ENCODE peak calls at places on chromosome 9, in eight cellular contexts. One of them, this sample, is unnamed.

GRCh38 chr9:133161542-133161950 is 2.2 kb downstream of the GBGT1 start:
- DNase-seq in fibroblast of lung: no peak
- DNase-seq in spleen: peak; percentile 51
- DNase-seq in left ventricle myocardium inferior: no peak
- DNase-seq in CD4-positive, CD25-positive, alpha-beta regulatory T cell: no peak
- DNase-seq in foreskin keratinocyte: no peak
- DNase-seq in heart right ventricle: peak; percentile 4
- DNase-seq in Peyer's patch: no peak
- DNase-seq in this sample: no peak

GRCh38 chr9:97572196-97572891 is 60.8 kb downstream of the TSTD2 start:
- DNase-seq in heart right ventricle: no peak
- DNase-seq in foreskin keratinocyte: no peak
- DNase-seq in fibroblast of lung: no peak
- DNase-seq in left ventricle myocardium inferior: no peak
- DNase-seq in spleen: no peak
- DNase-seq in Peyer's patch: no peak
- DNase-seq in CD4-positive, CD25-positive, alpha-beta regulatory T cell: no peak
- DNase-seq in this sample: no peak

GRCh38 chr9:128439273-128439672 is 16.5 kb upstream of the ODF2 start:
- DNase-seq in fibroblast of lung: no peak
- DNase-seq in heart right ventricle: no peak
- DNase-seq in left ventricle myocardium inferior: no peak
- DNase-seq in foreskin keratinocyte: no peak
- DNase-seq in CD4-positive, CD25-positive, alpha-beta regulatory T cell: no peak
- DNase-seq in spleen: no peak
- DNase-seq in Peyer's patch: no peak
- DNase-seq in this sample: no peak

GRCh38 chr9:81317223-81317622 is 372.1 kb downstream of the TLE1 start:
- DNase-seq in CD4-positive, CD25-positive, alpha-beta regulatory T cell: no peak
- DNase-seq in foreskin keratinocyte: no peak
- DNase-seq in spleen: no peak
- DNase-seq in left ventricle myocardium inferior: no peak
- DNase-seq in fibroblast of lung: no peak
- DNase-seq in Peyer's patch: no peak
- DNase-seq in heart right ventricle: no peak
- DNase-seq in this sample: no peak

GRCh38 chr9:112061152-112061740 is 113.9 kb downstream of the SUSD1 start:
- DNase-seq in Peyer's patch: peak; percentile 44
- DNase-seq in spleen: peak; percentile 81
- DNase-seq in left ventricle myocardium inferior: peak; percentile 44
- DNase-seq in foreskin keratinocyte: peak; percentile 95
- DNase-seq in CD4-positive, CD25-positive, alpha-beta regulatory T cell: no peak
- DNase-seq in heart right ventricle: peak; percentile 63
- DNase-seq in fibroblast of lung: peak; percentile 97
- DNase-seq in this sample: peak; percentile 39

GRCh38 chr9:125889122-125889523 is 141.9 kb downstream of the PBX3 start:
- DNase-seq in left ventricle myocardium inferior: peak; percentile 41
- DNase-seq in CD4-positive, CD25-positive, alpha-beta regulatory T cell: no peak
- DNase-seq in heart right ventricle: peak; percentile 22
- DNase-seq in fibroblast of lung: peak; percentile 46
- DNase-seq in foreskin keratinocyte: peak; percentile 1
- DNase-seq in spleen: peak; percentile 79
- DNase-seq in Peyer's patch: no peak
- DNase-seq in this sample: no peak

GRCh38 chr9:8552732-8553131 is 753.2 kb upstream of the DMAC1 start:
- DNase-seq in spleen: no peak
- DNase-seq in foreskin keratinocyte: no peak
- DNase-seq in fibroblast of lung: no peak
- DNase-seq in heart right ventricle: no peak
- DNase-seq in Peyer's patch: no peak
- DNase-seq in CD4-positive, CD25-positive, alpha-beta regulatory T cell: no peak
- DNase-seq in left ventricle myocardium inferior: no peak
- DNase-seq in this sample: no peak

GRCh38 chr9:88322906-88323566 is 65.2 kb upstream of the SPIN1 start:
- DNase-seq in spleen: no peak
- DNase-seq in CD4-positive, CD25-positive, alpha-beta regulatory T cell: peak; percentile 73
- DNase-seq in Peyer's patch: peak; percentile 34
- DNase-seq in heart right ventricle: peak; percentile 6
- DNase-seq in left ventricle myocardium inferior: no peak
- DNase-seq in foreskin keratinocyte: peak; percentile 17
- DNase-seq in fibroblast of lung: peak; percentile 5
- DNase-seq in this sample: no peak

GRCh38 chr9:97046228-97046627 is 7.3 kb upstream of the CTSV start:
- DNase-seq in fibroblast of lung: no peak
- DNase-seq in left ventricle myocardium inferior: no peak
- DNase-seq in Peyer's patch: no peak
- DNase-seq in heart right ventricle: no peak
- DNase-seq in foreskin keratinocyte: peak; percentile 98
- DNase-seq in spleen: no peak
- DNase-seq in CD4-positive, CD25-positive, alpha-beta regulatory T cell: no peak
- DNase-seq in this sample: peak; percentile 79

GRCh38 chr9:86944974-86945867 is 2.1 kb downstream of the GAS1 start:
- DNase-seq in Peyer's patch: no peak
- DNase-seq in spleen: peak; percentile 76
- DNase-seq in fibroblast of lung: peak; percentile 39
- DNase-seq in CD4-positive, CD25-positive, alpha-beta regulatory T cell: no peak
- DNase-seq in left ventricle myocardium inferior: no peak
- DNase-seq in foreskin keratinocyte: no peak
- DNase-seq in heart right ventricle: peak; percentile 17
- DNase-seq in this sample: no peak

GRCh38 chr9:128553695-128554094 is 1.3 kb downstream of the SPTAN1 start:
- DNase-seq in heart right ventricle: no peak
- DNase-seq in foreskin keratinocyte: no peak
- DNase-seq in fibroblast of lung: peak; percentile 90
- DNase-seq in CD4-positive, CD25-positive, alpha-beta regulatory T cell: peak; percentile 6
- DNase-seq in Peyer's patch: no peak
- DNase-seq in left ventricle myocardium inferior: no peak
- DNase-seq in spleen: no peak
- DNase-seq in this sample: no peak

GRCh38 chr9:1073497-1073896 is 23.3 kb downstream of the DMRT2 start:
- DNase-seq in Peyer's patch: no peak
- DNase-seq in foreskin keratinocyte: no peak
- DNase-seq in heart right ventricle: no peak
- DNase-seq in left ventricle myocardium inferior: no peak
- DNase-seq in CD4-positive, CD25-positive, alpha-beta regulatory T cell: no peak
- DNase-seq in spleen: no peak
- DNase-seq in fibroblast of lung: no peak
- DNase-seq in this sample: no peak

GRCh38 chr9:1083325-1083913 is 33.3 kb downstream of the DMRT2 start:
- DNase-seq in spleen: no peak
- DNase-seq in fibroblast of lung: no peak
- DNase-seq in heart right ventricle: peak; percentile 27
- DNase-seq in left ventricle myocardium inferior: peak; percentile 21
- DNase-seq in Peyer's patch: no peak
- DNase-seq in foreskin keratinocyte: no peak
- DNase-seq in CD4-positive, CD25-positive, alpha-beta regulatory T cell: no peak
- DNase-seq in this sample: no peak

GRCh38 chr9:1071730-1072129 is 21.6 kb downstream of the DMRT2 start:
- DNase-seq in left ventricle myocardium inferior: no peak
- DNase-seq in foreskin keratinocyte: no peak
- DNase-seq in heart right ventricle: no peak
- DNase-seq in CD4-positive, CD25-positive, alpha-beta regulatory T cell: no peak
- DNase-seq in Peyer's patch: no peak
- DNase-seq in fibroblast of lung: no peak
- DNase-seq in spleen: no peak
- DNase-seq in this sample: peak; percentile 29

DNA sequence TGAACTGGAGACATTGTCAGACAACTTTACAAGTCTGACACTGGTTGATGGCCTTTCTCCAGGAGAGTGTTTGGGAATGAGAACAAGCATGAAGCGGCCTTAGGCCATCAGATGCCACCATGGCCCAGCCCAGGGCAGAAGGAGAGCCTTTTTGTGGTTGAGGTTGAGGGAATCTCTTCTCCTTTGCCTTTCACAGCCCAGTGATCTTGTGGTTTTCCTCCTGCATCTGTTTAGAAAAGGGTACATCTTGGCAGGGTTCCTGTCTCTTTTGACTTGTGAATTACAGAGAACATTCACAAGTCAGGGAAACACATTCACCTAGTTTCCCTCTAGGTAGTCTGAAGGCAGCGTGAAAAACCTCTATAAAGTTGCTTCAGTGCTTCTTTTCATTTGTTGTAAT is 27.5 kb downstream of the DMRT2 start:
- DNase-seq in Peyer's patch: no peak
- DNase-seq in left ventricle myocardium inferior: no peak
- DNase-seq in spleen: no peak
- DNase-seq in CD4-positive, CD25-positive, alpha-beta regulatory T cell: no peak
- DNase-seq in foreskin keratinocyte: no peak
- DNase-seq in fibroblast of lung: no peak
- DNase-seq in heart right ventricle: no peak
- DNase-seq in this sample: no peak
- H3K4me1 ChIP-seq in Peyer's patch: no peaks in the 10 kb centered on the region
- H3K4me1 ChIP-seq in left ventricle myocardium inferior: no peaks in the 10 kb centered on the region
- H3K4me1 ChIP-seq in spleen: no peaks in the 10 kb centered on the region
- H3K4me1 ChIP-seq in CD4-positive, CD25-positive, alpha-beta regulatory T cell: no peaks in the 10 kb centered on the region
- H3K4me1 ChIP-seq in foreskin keratinocyte: no peaks in the 10 kb centered on the region
- H3K4me1 ChIP-seq in fibroblast of lung: no peaks in the 10 kb centered on the region
- H3K4me1 ChIP-seq in heart right ventricle: no peaks in the 10 kb centered on the region
- H3K4me1 ChIP-seq in this sample: no peaks in the 10 kb centered on the region

GRCh38 chr9:73200694-73201432 is 49.2 kb downstream of the ANXA1 start:
- DNase-seq in Peyer's patch: no peak
- DNase-seq in foreskin keratinocyte: no peak
- DNase-seq in spleen: no peak
- DNase-seq in heart right ventricle: no peak
- DNase-seq in CD4-positive, CD25-positive, alpha-beta regulatory T cell: no peak
- DNase-seq in fibroblast of lung: peak; percentile 51
- DNase-seq in left ventricle myocardium inferior: no peak
- DNase-seq in this sample: no peak
- H3K4me1 ChIP-seq in Peyer's patch: no peaks in the 10 kb centered on the region
- H3K4me1 ChIP-seq in foreskin keratinocyte: no peaks in the 10 kb centered on the region
- H3K4me1 ChIP-seq in spleen: no peaks in the 10 kb centered on the region
- H3K4me1 ChIP-seq in heart right ventricle: no peaks in the 10 kb centered on the region
- H3K4me1 ChIP-seq in CD4-positive, CD25-positive, alpha-beta regulatory T cell: no peaks in the 10 kb centered on the region
- H3K4me1 ChIP-seq in fibroblast of lung: no peaks in the 10 kb centered on the region
- H3K4me1 ChIP-seq in left ventricle myocardium inferior: no peaks in the 10 kb centered on the region
- H3K4me1 ChIP-seq in this sample: no peaks in the 10 kb centered on the region

GRCh38 chr9:4097991-4098390 is 201.9 kb downstream of the GLIS3 start:
- DNase-seq in heart right ventricle: no peak
- DNase-seq in spleen: no peak
- DNase-seq in CD4-positive, CD25-positive, alpha-beta regulatory T cell: no peak
- DNase-seq in Peyer's patch: no peak
- DNase-seq in fibroblast of lung: no peak
- DNase-seq in foreskin keratinocyte: no peak
- DNase-seq in left ventricle myocardium inferior: no peak
- DNase-seq in this sample: no peak
- H3K4me1 ChIP-seq in heart right ventricle: peaks cover 4% of the 10 kb centered on the region
- H3K4me1 ChIP-seq in spleen: no peaks in the 10 kb centered on the region
- H3K4me1 ChIP-seq in CD4-positive, CD25-positive, alpha-beta regulatory T cell: no peaks in the 10 kb centered on the region
- H3K4me1 ChIP-seq in Peyer's patch: no peaks in the 10 kb centered on the region
- H3K4me1 ChIP-seq in fibroblast of lung: no peaks in the 10 kb centered on the region
- H3K4me1 ChIP-seq in foreskin keratinocyte: no peaks in the 10 kb centered on the region
- H3K4me1 ChIP-seq in left ventricle myocardium inferior: peaks cover 16% of the 10 kb centered on the region
- H3K4me1 ChIP-seq in this sample: no peaks in the 10 kb centered on the region

DNA sequence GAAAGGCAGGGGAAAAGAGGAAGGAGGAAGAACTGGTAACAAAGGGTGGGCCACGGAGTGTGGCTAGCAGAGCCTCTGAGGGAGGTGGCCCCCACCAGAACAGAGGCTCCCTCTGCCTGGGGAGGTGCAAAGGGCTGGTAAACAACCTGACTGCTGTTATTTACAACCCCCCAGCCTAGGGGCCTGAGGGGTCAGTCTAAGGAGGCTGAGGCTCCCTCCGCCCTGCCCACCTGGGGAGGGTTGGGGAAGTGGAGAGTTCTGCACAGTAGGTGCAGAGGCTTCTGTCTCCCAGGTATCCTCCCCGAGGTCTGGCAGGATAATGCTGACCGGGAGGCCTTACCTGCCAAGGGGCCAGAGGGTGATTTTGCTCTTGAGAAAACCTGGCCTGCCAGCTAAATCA is 35.6 kb upstream of the SMU1 start:
- DNase-seq in heart right ventricle: no peak
- DNase-seq in foreskin keratinocyte: no peak
- DNase-seq in CD4-positive, CD25-positive, alpha-beta regulatory T cell: no peak
- DNase-seq in spleen: no peak
- DNase-seq in fibroblast of lung: no peak
- DNase-seq in Peyer's patch: no peak
- DNase-seq in left ventricle myocardium inferior: no peak
- DNase-seq in this sample: no peak
- H3K4me1 ChIP-seq in heart right ventricle: peaks cover 42% of the 10 kb centered on the region
- H3K4me1 ChIP-seq in foreskin keratinocyte: peaks cover 11% of the 10 kb centered on the region
- H3K4me1 ChIP-seq in CD4-positive, CD25-positive, alpha-beta regulatory T cell: no peaks in the 10 kb centered on the region
- H3K4me1 ChIP-seq in spleen: peaks cover 20% of the 10 kb centered on the region
- H3K4me1 ChIP-seq in fibroblast of lung: peaks cover 11% of the 10 kb centered on the region
- H3K4me1 ChIP-seq in Peyer's patch: no peaks in the 10 kb centered on the region
- H3K4me1 ChIP-seq in left ventricle myocardium inferior: peaks cover 64% of the 10 kb centered on the region
- H3K4me1 ChIP-seq in this sample: no peaks in the 10 kb centered on the region

This sample was measured in breast epithelium.